ENCODE peak calls at places on chromosomes 12 and 14, in seven cellular contexts. Z is colonic mucosa, U is IMR-90, I is A549, G is GM12878, E is tibial artery, B is prostate gland. H is an unnamed sample.
A peak's percentile ranks its signal among the peaks of the same experiment; 100 is the strongest.

GRCh38 chr12:77591959-77592358 is 238.7 kb upstream of the NAV3 start:
- DNase-seq in Z (peak; percentile 16), U (no peak), I (no peak), G (no peak), E (no peak), B (no peak), H (peak; percentile 14)

GRCh38 chr12:76083761-76084276 is 666 bp downstream of the NAP1L1 start:
- DNase-seq in Z (peak; percentile 74), U (peak; percentile 62), I (peak; percentile 75), G (no peak), E (peak; percentile 79), B (peak; percentile 56), H (peak; percentile 57)

GRCh38 chr12:132761911-132762583 is 415 bp upstream of the ANKLE2 start:
- DNase-seq in Z (peak; percentile 84), U (peak; percentile 87), I (peak; percentile 85), G (no peak), E (peak; percentile 89), B (peak; percentile 82), H (peak; percentile 84)

GRCh38 chr12:57488397-57489156 is 709 bp downstream of the MARS1 start:
- DNase-seq in Z (no peak), U (peak; percentile 35), I (no peak), G (no peak), E (no peak), B (no peak), H (no peak)

GRCh38 chr12:3295225-3295624 is 195.8 kb upstream of the PRMT8 start:
- DNase-seq in Z (no peak), U (no peak), I (no peak), G (no peak), E (no peak), B (no peak), H (no peak)

GRCh38 chr12:111570090-111570961 is 28.8 kb downstream of the ATXN2 start:
- DNase-seq in Z (no peak), U (peak; percentile 92), I (peak; percentile 52), G (no peak), E (no peak), B (no peak), H (no peak)

GRCh38 chr14:97780804-97781203 is 983.6 kb downstream of the VRK1 start:
- DNase-seq in Z (no peak), U (no peak), I (no peak), G (no peak), E (no peak), B (no peak), H (no peak)

GRCh38 chr12:91892081-91892855 is 253.4 kb downstream of the BTG1 start:
- DNase-seq in Z (no peak), U (no peak), I (no peak), G (no peak), E (no peak), B (no peak), H (no peak)

GRCh38 chr12:31362759-31363415 is 36.9 kb upstream of the SINHCAF start:
- DNase-seq in Z (peak; percentile 69), U (no peak), I (no peak), G (peak; percentile 46), E (no peak), B (peak; percentile 46), H (no peak)

GRCh38 chr14:70780396-70781075 is 28.8 kb downstream of the MAP3K9 start:
- DNase-seq in Z (peak; percentile 22), U (no peak), I (no peak), G (peak; percentile 66), E (peak; percentile 73), B (no peak), H (peak; percentile 42)

GRCh38 chr12:47817272-47818006 is 2.3 kb downstream of the HDAC7 start:
- DNase-seq in Z (no peak), U (no peak), I (peak; percentile 23), G (no peak), E (no peak), B (no peak), H (no peak)

GRCh38 chr12:56221757-56222530 is at the start of gene RNF41:
- DNase-seq in Z (peak; percentile 99), U (peak; percentile 97), I (peak; percentile 100), G (peak; percentile 82), E (peak; percentile 99), B (peak; percentile 98), H (peak; percentile 99)

GRCh38 chr14:32657081-32657480 is 281.6 kb upstream of the NPAS3 start:
- DNase-seq in Z (peak; percentile 21), U (peak; percentile 61), I (no peak), G (peak; percentile 24), E (peak; percentile 73), B (no peak), H (no peak)

GRCh38 chr14:104087505-104087904 is 2.0 kb downstream of the ASPG start:
- DNase-seq in Z (peak; percentile 27), U (no peak), I (no peak), G (no peak), E (peak; percentile 61), B (no peak), H (peak; percentile 11)

GRCh38 chr12:109458771-109459208 is 18.3 kb downstream of the KCTD10 start:
- DNase-seq in Z (no peak), U (peak; percentile 74), I (no peak), G (no peak), E (no peak), B (no peak), H (no peak)
- H3K4me1 ChIP-seq in Z (peaks cover 21% of the 10 kb centered on the region), U (peaks cover 44% of the 10 kb centered on the region), I (peaks cover 33% of the 10 kb centered on the region), G (peaks cover 3% of the 10 kb centered on the region), E (peaks cover 62% of the 10 kb centered on the region), B (peaks cover 28% of the 10 kb centered on the region), H (peaks cover 32% of the 10 kb centered on the region)

GRCh38 chr14:69047255-69047654 is 68.2 kb upstream of the ACTN1 start:
- DNase-seq in Z (no peak), U (no peak), I (no peak), G (no peak), E (no peak), B (no peak), H (no peak)

GRCh38 chr14:69046468-69046867 is 67.4 kb upstream of the ACTN1 start:
- DNase-seq in Z (no peak), U (peak; percentile 77), I (no peak), G (no peak), E (peak; percentile 85), B (no peak), H (no peak)

GRCh38 chr14:69044965-69045555 is 66.0 kb upstream of the ACTN1 start:
- DNase-seq in Z (no peak), U (peak; percentile 91), I (no peak), G (no peak), E (peak; percentile 84), B (no peak), H (no peak)

GRCh38 chr14:69044296-69044695 is 65.2 kb upstream of the ACTN1 start:
- DNase-seq in Z (no peak), U (no peak), I (no peak), G (no peak), E (no peak), B (no peak), H (no peak)

GRCh38 chr14:69045857-69046351 is 66.8 kb upstream of the ACTN1 start:
- DNase-seq in Z (no peak), U (no peak), I (no peak), G (no peak), E (peak; percentile 78), B (no peak), H (no peak)
- H3K4me1 ChIP-seq in Z (peaks cover 15% of the 10 kb centered on the region), U (peaks cover 44% of the 10 kb centered on the region), I (peaks cover 20% of the 10 kb centered on the region), G (no peaks in the 10 kb centered on the region), E (peaks cover 78% of the 10 kb centered on the region), B (no peaks in the 10 kb centered on the region), H (peaks cover 45% of the 10 kb centered on the region)

DNA sequence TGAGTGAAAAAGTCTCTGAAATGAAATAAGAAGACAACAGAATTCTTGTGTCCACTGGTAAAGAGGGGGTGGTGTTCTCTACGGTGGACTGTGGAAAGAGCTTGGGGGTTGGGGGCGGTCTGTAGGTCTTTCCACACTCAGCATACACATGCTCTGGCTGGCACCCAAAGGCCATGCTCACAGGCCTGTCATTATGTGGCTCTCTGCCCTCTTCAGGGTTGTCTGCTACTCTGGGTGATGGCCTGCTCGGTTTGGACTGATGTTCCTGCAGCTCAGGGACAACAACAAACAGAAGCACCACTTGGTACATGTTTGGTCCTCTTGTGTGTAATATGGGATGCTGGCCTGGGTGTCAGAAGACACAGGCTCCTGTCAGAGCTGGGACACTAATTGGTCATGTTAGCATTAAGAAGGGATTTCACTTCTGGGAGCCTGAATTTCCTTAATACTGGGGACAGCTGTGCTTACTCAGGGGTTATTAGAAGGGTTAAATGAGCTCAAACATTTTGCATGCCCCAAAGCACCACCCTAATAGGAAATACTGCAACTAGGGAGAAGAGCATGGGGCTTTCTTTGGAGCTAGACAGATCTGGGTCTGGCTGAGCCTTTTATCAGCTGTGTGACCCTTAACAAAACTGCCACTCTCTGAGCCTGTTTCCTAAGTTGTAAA is 32.8 kb upstream of the SELPLG start:
- DNase-seq in Z (no peak), U (peak; percentile 51), I (no peak), G (no peak), E (no peak), B (no peak), H (peak; percentile 43)
- H3K4me1 ChIP-seq in Z (no peaks in the 10 kb centered on the region), U (peaks cover 28% of the 10 kb centered on the region), I (peaks cover 60% of the 10 kb centered on the region), G (peaks cover 51% of the 10 kb centered on the region), E (peaks cover 61% of the 10 kb centered on the region), B (no peaks in the 10 kb centered on the region), H (peaks cover 17% of the 10 kb centered on the region)

GRCh38 chr12:124753230-124753595 is 110.5 kb downstream of the SCARB1 start:
- DNase-seq in Z (no peak), U (no peak), I (no peak), G (no peak), E (no peak), B (no peak), H (no peak)

GRCh38 chr12:124750787-124751471 is 112.7 kb downstream of the SCARB1 start:
- DNase-seq in Z (no peak), U (no peak), I (no peak), G (no peak), E (no peak), B (no peak), H (no peak)

GRCh38 chr12:124752437-124753229 is 111.0 kb downstream of the SCARB1 start:
- DNase-seq in Z (no peak), U (no peak), I (no peak), G (no peak), E (peak; percentile 67), B (no peak), H (no peak)

GRCh38 chr12:124750149-124750656 is 113.5 kb downstream of the SCARB1 start:
- DNase-seq in Z (no peak), U (no peak), I (no peak), G (no peak), E (no peak), B (no peak), H (no peak)

DNA sequence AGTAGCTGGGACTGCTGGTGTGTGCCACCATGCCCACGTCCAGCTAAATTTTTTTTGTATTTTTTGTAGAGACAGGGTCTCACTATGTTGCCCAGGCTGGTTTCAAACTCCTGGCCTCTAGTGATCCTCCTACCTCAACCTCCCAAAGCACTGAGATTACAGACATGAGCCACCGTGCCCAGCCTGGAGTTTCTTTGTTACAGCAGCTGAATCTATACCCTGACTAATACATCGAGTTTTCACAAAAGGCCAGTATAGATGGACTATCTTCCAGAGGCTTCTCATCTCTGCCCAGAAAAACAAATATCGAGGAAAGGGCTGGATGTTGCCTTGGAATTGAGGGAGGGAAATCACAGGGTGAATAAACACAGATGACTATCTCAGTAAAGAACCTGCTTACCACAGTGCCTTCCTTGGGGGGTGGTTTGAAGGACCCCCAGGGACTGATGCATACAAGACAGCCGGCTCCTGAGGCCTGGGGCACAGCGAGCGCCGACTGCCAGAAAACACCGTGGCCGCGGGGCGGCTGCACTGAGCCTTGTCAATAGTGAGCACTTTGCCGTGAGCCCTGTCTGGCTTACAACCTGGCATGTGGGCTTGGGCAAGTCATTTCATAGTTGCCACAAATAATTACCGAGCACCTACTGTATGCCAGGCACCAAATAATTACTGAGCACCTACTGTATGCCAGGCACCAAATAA is 111.9 kb downstream of the SCARB1 start:
- DNase-seq in Z (no peak), U (no peak), I (no peak), G (no peak), E (no peak), B (no peak), H (no peak)
- H3K4me1 ChIP-seq in Z (peaks cover 11% of the 10 kb centered on the region), U (peaks cover 18% of the 10 kb centered on the region), I (peaks cover 31% of the 10 kb centered on the region), G (peaks cover 9% of the 10 kb centered on the region), E (peaks cover 27% of the 10 kb centered on the region), B (peaks cover 8% of the 10 kb centered on the region), H (peaks cover 59% of the 10 kb centered on the region)